ENCODE peak calls at places on chromosomes 11 and 22, in five cellular contexts. One of them, this sample, is unnamed.

GRCh38 chr11:88174627-88175003 is 628 bp downstream of the RAB38 start:
- DNase-seq in naive thymus-derived CD4-positive, alpha-beta T cell: no peak
- DNase-seq in OCI-LY7: peak; percentile 21
- DNase-seq in hepatocyte: peak; percentile 82
- DNase-seq in fibroblast of mammary gland: peak; percentile 80
- DNase-seq in this sample: peak; percentile 23

GRCh38 chr11:76094729-76095128 is 111.6 kb downstream of the WNT11 start:
- DNase-seq in naive thymus-derived CD4-positive, alpha-beta T cell: no peak
- DNase-seq in OCI-LY7: no peak
- DNase-seq in hepatocyte: no peak
- DNase-seq in fibroblast of mammary gland: no peak
- DNase-seq in this sample: no peak

GRCh38 chr22:48340727-48341709 is 1486.7 kb downstream of the BRD1 start:
- DNase-seq in naive thymus-derived CD4-positive, alpha-beta T cell: no peak
- DNase-seq in OCI-LY7: no peak
- DNase-seq in hepatocyte: no peak
- DNase-seq in fibroblast of mammary gland: no peak
- DNase-seq in this sample: no peak

GRCh38 chr11:100557830-100558611 is 129.1 kb upstream of the ARHGAP42 start:
- DNase-seq in naive thymus-derived CD4-positive, alpha-beta T cell: no peak
- DNase-seq in OCI-LY7: no peak
- DNase-seq in hepatocyte: no peak
- DNase-seq in fibroblast of mammary gland: peak; percentile 62
- DNase-seq in this sample: no peak

GRCh38 chr11:10379871-10380568 is 75.0 kb upstream of the AMPD3 start:
- DNase-seq in naive thymus-derived CD4-positive, alpha-beta T cell: no peak
- DNase-seq in OCI-LY7: no peak
- DNase-seq in hepatocyte: no peak
- DNase-seq in fibroblast of mammary gland: peak; percentile 45
- DNase-seq in this sample: no peak

GRCh38 chr11:10091314-10092045 is 202.5 kb downstream of the SBF2 start:
- DNase-seq in naive thymus-derived CD4-positive, alpha-beta T cell: no peak
- DNase-seq in OCI-LY7: no peak
- DNase-seq in hepatocyte: no peak
- DNase-seq in fibroblast of mammary gland: no peak
- DNase-seq in this sample: no peak

GRCh38 chr11:122319842-122320555 is 204.0 kb upstream of the BLID start:
- DNase-seq in naive thymus-derived CD4-positive, alpha-beta T cell: no peak
- DNase-seq in OCI-LY7: no peak
- DNase-seq in hepatocyte: no peak
- DNase-seq in fibroblast of mammary gland: no peak
- DNase-seq in this sample: no peak

GRCh38 chr22:27934069-27934468 is 15.0 kb upstream of the PITPNB start:
- DNase-seq in naive thymus-derived CD4-positive, alpha-beta T cell: no peak
- DNase-seq in OCI-LY7: no peak
- DNase-seq in hepatocyte: no peak
- DNase-seq in fibroblast of mammary gland: no peak
- DNase-seq in this sample: no peak

GRCh38 chr22:37470087-37470445 is 16.1 kb downstream of the MFNG start:
- DNase-seq in naive thymus-derived CD4-positive, alpha-beta T cell: no peak
- DNase-seq in OCI-LY7: no peak
- DNase-seq in hepatocyte: no peak
- DNase-seq in fibroblast of mammary gland: no peak
- DNase-seq in this sample: no peak

GRCh38 chr11:128790200-128790599 is 76.9 kb downstream of the KCNJ1 start:
- DNase-seq in naive thymus-derived CD4-positive, alpha-beta T cell: no peak
- DNase-seq in OCI-LY7: no peak
- DNase-seq in hepatocyte: peak; percentile 64
- DNase-seq in fibroblast of mammary gland: no peak
- DNase-seq in this sample: no peak

GRCh38 chr11:62124186-62125113 is 639 bp downstream of the INCENP start:
- DNase-seq in naive thymus-derived CD4-positive, alpha-beta T cell: no peak
- DNase-seq in OCI-LY7: peak; percentile 45
- DNase-seq in hepatocyte: peak; percentile 53
- DNase-seq in fibroblast of mammary gland: peak; percentile 56
- DNase-seq in this sample: no peak

GRCh38 chr22:19663286-19663815 is 51.0 kb upstream of the SEPTIN5 start:
- DNase-seq in naive thymus-derived CD4-positive, alpha-beta T cell: no peak
- DNase-seq in OCI-LY7: no peak
- DNase-seq in hepatocyte: no peak
- DNase-seq in fibroblast of mammary gland: peak; percentile 83
- DNase-seq in this sample: no peak

GRCh38 chr11:66874232-66874631 is 17.4 kb downstream of the LRFN4 start:
- DNase-seq in naive thymus-derived CD4-positive, alpha-beta T cell: no peak
- DNase-seq in OCI-LY7: no peak
- DNase-seq in hepatocyte: no peak
- DNase-seq in fibroblast of mammary gland: no peak
- DNase-seq in this sample: no peak

GRCh38 chr22:42639541-42640241 is 710 bp downstream of the ATP5MGL start:
- DNase-seq in naive thymus-derived CD4-positive, alpha-beta T cell: no peak
- DNase-seq in OCI-LY7: no peak
- DNase-seq in hepatocyte: peak; percentile 2
- DNase-seq in fibroblast of mammary gland: no peak
- DNase-seq in this sample: no peak

GRCh38 chr11:34756591-34756990 is 135.7 kb downstream of the EHF start:
- DNase-seq in naive thymus-derived CD4-positive, alpha-beta T cell: no peak
- DNase-seq in OCI-LY7: no peak
- DNase-seq in hepatocyte: no peak
- DNase-seq in fibroblast of mammary gland: no peak
- DNase-seq in this sample: no peak

DNA sequence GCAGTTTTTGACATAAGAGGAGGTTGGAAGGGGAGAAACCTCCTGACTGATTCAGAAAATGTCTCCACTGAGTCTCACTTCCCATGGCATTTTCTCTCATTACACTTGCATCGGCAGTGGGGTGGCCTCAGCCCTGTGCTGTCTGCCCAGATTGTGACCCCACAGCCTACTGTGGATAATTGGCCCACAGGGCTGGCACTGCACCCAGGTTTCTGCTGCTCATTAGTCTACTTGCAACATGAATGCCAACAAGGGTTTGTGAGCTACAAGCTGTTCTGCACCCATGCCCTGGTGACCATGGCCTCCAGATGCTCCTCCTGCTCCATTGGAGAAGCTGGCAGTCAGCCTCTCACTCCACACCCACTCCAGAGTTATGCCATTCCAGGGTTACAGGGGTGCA is 296.0 kb downstream of the CTTN start:
- DNase-seq in naive thymus-derived CD4-positive, alpha-beta T cell: no peak
- DNase-seq in OCI-LY7: no peak
- DNase-seq in hepatocyte: no peak
- DNase-seq in fibroblast of mammary gland: no peak
- DNase-seq in this sample: no peak
- H3K4me3 ChIP-seq in naive thymus-derived CD4-positive, alpha-beta T cell: no peak overlapping the region
- H3K4me3 ChIP-seq in OCI-LY7: no peak overlapping the region
- H3K4me3 ChIP-seq in hepatocyte: no peak overlapping the region
- H3K4me3 ChIP-seq in fibroblast of mammary gland: no peak overlapping the region
- H3K4me3 ChIP-seq in this sample: no peak overlapping the region

DNA sequence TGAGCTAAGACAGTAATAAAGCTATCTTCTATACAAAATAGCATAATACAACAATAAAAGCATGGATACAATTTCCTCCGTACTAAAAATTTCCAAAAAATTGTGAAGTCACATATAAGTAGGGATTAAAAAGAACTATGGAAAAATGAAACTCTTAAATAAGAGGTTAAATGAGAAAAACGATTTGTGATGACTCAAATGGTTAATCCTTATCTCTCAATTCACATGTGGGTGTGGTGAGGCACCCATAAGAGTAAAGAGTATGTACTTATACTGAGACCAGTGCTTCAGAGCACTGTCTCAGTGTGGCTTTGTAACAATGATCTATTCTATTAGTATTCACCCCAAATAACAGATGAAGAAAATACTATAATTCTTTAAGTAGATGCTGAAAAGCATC is 25.0 kb upstream of the CCDC34 start:
- DNase-seq in naive thymus-derived CD4-positive, alpha-beta T cell: no peak
- DNase-seq in OCI-LY7: no peak
- DNase-seq in hepatocyte: no peak
- DNase-seq in fibroblast of mammary gland: no peak
- DNase-seq in this sample: no peak
- H3K4me3 ChIP-seq in naive thymus-derived CD4-positive, alpha-beta T cell: no peak overlapping the region
- H3K4me3 ChIP-seq in OCI-LY7: no peak overlapping the region
- H3K4me3 ChIP-seq in hepatocyte: no peak overlapping the region
- H3K4me3 ChIP-seq in fibroblast of mammary gland: no peak overlapping the region
- H3K4me3 ChIP-seq in this sample: no peak overlapping the region

GRCh38 chr11:22875869-22876473 is 15.7 kb upstream of the CCDC179 start:
- DNase-seq in naive thymus-derived CD4-positive, alpha-beta T cell: peak; percentile 61
- DNase-seq in OCI-LY7: peak; percentile 83
- DNase-seq in hepatocyte: peak; percentile 93
- DNase-seq in fibroblast of mammary gland: peak; percentile 82
- DNase-seq in this sample: peak; percentile 44
- H3K4me3 ChIP-seq in naive thymus-derived CD4-positive, alpha-beta T cell: no peak overlapping the region
- H3K4me3 ChIP-seq in OCI-LY7: no peak overlapping the region
- H3K4me3 ChIP-seq in hepatocyte: no peak overlapping the region
- H3K4me3 ChIP-seq in fibroblast of mammary gland: no peak overlapping the region
- H3K4me3 ChIP-seq in this sample: no peak overlapping the region

GRCh38 chr11:101913631-101914030 is 1.2 kb upstream of the CEP126 start:
- DNase-seq in naive thymus-derived CD4-positive, alpha-beta T cell: no peak
- DNase-seq in OCI-LY7: no peak
- DNase-seq in hepatocyte: no peak
- DNase-seq in fibroblast of mammary gland: no peak
- DNase-seq in this sample: no peak

GRCh38 chr11:101916422-101916821 is at the start of gene ANGPTL5:
- DNase-seq in naive thymus-derived CD4-positive, alpha-beta T cell: no peak
- DNase-seq in OCI-LY7: no peak
- DNase-seq in hepatocyte: no peak
- DNase-seq in fibroblast of mammary gland: no peak
- DNase-seq in this sample: no peak

GRCh38 chr11:101914737-101915426 is at the start of gene CEP126:
- DNase-seq in naive thymus-derived CD4-positive, alpha-beta T cell: peak; percentile 92
- DNase-seq in OCI-LY7: peak; percentile 97
- DNase-seq in hepatocyte: peak; percentile 95
- DNase-seq in fibroblast of mammary gland: peak; percentile 93
- DNase-seq in this sample: peak; percentile 94

GRCh38 chr11:101914349-101914736 is 467 bp upstream of the CEP126 start:
- DNase-seq in naive thymus-derived CD4-positive, alpha-beta T cell: no peak
- DNase-seq in OCI-LY7: no peak
- DNase-seq in hepatocyte: peak; percentile 40
- DNase-seq in fibroblast of mammary gland: peak; percentile 57
- DNase-seq in this sample: no peak

DNA sequence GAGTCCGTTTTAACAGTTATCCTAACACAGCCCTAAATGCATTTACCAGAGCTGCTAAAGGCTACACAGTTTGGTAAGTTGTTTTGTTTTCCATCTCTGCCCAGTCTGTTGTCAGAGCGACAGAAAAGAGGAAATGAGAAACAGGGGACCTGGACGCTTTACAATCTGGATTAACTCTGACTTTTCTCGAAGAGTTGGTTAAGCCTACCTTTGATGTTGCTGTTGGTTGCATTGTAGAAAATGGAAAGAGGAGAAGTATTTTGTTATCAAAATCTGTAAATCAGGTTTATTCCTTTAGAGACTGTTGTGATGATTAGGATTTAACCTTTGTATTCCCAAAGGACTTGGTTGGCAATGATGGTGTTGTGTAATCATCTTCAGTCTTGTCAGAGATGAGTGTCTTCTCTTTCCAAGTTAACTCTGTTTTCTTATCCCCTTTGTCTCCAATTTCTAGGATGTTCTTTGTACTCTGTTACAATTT is 471 bp downstream of the ANGPTL5 start:
- DNase-seq in naive thymus-derived CD4-positive, alpha-beta T cell: peak; percentile 5
- DNase-seq in OCI-LY7: peak; percentile 77
- DNase-seq in hepatocyte: peak; percentile 24
- DNase-seq in fibroblast of mammary gland: peak; percentile 89
- DNase-seq in this sample: no peak
- H3K4me3 ChIP-seq in naive thymus-derived CD4-positive, alpha-beta T cell: peak overlapping the region; percentile 78
- H3K4me3 ChIP-seq in OCI-LY7: peak overlapping the region; percentile 73
- H3K4me3 ChIP-seq in hepatocyte: peak overlapping the region; percentile 49
- H3K4me3 ChIP-seq in fibroblast of mammary gland: peak overlapping the region; percentile 83
- H3K4me3 ChIP-seq in this sample: no peak overlapping the region

DNA sequence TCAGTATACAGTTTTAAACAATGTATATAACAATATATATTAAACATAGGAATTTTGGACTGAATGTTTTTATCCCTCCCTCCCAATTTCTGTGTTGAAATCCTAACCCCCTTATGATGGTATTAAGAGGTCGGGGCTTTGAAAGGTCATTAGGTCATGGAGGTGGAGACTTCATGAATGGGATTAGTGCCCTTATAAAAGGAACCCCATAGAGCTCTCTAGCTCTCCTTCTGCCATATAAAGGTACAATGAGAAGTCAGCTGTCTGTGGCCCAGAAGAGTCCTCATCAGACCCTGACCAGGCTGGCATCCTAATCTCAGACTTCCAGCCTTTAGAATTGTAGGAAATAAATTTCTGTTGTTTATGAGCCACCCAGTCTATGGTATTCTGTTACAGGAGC is 6.5 kb downstream of the NNMT start:
- DNase-seq in naive thymus-derived CD4-positive, alpha-beta T cell: no peak
- DNase-seq in OCI-LY7: no peak
- DNase-seq in hepatocyte: no peak
- DNase-seq in fibroblast of mammary gland: no peak
- DNase-seq in this sample: no peak
- H3K4me3 ChIP-seq in naive thymus-derived CD4-positive, alpha-beta T cell: no peak overlapping the region
- H3K4me3 ChIP-seq in OCI-LY7: no peak overlapping the region
- H3K4me3 ChIP-seq in hepatocyte: no peak overlapping the region
- H3K4me3 ChIP-seq in fibroblast of mammary gland: no peak overlapping the region
- H3K4me3 ChIP-seq in this sample: no peak overlapping the region

DNA sequence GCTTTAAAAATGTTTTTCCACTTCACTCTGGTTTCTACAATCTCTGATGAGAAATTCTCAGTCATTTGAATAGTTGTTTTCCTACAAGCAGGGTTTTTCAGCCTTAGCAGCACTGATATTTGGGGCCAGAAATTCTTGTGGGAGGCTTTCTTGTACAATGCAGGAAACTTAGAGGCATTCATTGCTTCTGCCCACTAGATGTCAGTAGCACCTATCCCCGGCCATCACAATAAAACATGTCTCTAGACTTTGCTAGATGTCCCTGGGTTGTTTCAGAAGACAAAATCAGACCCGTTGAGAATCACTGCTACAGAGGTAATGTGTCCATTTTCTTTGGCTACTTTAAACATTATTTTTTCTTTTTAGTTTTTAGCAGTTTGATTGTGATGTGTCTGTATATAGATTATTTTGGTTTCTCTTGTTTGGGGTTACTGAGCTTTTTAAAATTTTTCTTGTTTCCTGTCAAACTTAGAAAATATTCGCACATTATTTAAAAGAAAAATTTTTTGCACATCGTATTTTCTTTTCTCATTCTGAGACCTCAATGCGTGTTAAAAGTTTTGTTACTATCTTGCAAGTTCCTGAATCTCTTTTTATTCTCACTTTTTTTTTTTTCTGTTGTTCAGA is 60.8 kb upstream of the CCDC179 start:
- DNase-seq in naive thymus-derived CD4-positive, alpha-beta T cell: peak; percentile 6
- DNase-seq in OCI-LY7: peak; percentile 42
- DNase-seq in hepatocyte: peak; percentile 75
- DNase-seq in fibroblast of mammary gland: peak; percentile 43
- DNase-seq in this sample: no peak
- H3K4me3 ChIP-seq in naive thymus-derived CD4-positive, alpha-beta T cell: no peak overlapping the region
- H3K4me3 ChIP-seq in OCI-LY7: no peak overlapping the region
- H3K4me3 ChIP-seq in hepatocyte: no peak overlapping the region
- H3K4me3 ChIP-seq in fibroblast of mammary gland: no peak overlapping the region
- H3K4me3 ChIP-seq in this sample: no peak overlapping the region

DNA sequence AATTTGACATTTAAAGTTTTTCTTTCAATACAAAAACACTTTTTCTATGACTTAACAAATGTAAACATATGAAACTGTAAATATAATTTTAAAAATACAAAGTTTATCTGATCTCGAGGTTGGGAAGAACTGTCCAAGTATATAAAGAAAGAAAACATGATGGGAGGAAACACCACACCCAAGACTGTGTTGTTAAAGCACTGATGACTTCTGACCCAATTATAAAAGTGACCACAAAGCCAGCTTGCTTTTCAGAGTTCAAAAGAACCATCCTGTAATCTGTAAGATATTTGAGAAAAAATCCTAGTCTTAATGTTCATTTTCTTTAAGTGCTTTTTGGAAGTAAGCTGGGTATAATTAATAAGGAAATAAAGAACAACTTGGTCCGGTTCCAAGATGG is 15.6 kb downstream of the CEP57 start:
- DNase-seq in naive thymus-derived CD4-positive, alpha-beta T cell: no peak
- DNase-seq in OCI-LY7: no peak
- DNase-seq in hepatocyte: no peak
- DNase-seq in fibroblast of mammary gland: no peak
- DNase-seq in this sample: no peak
- H3K4me3 ChIP-seq in naive thymus-derived CD4-positive, alpha-beta T cell: no peak overlapping the region
- H3K4me3 ChIP-seq in OCI-LY7: no peak overlapping the region
- H3K4me3 ChIP-seq in hepatocyte: no peak overlapping the region
- H3K4me3 ChIP-seq in fibroblast of mammary gland: no peak overlapping the region
- H3K4me3 ChIP-seq in this sample: no peak overlapping the region

This sample was measured in CD8-positive, alpha-beta memory T cell.